ENCODE peak calls at places on chromosomes 13 and 19, in four cellular contexts. U is activated CD8-positive, alpha-beta memory T cell treated with anti-CD3 and anti-CD28 coated beads, Interleukin-2, amount 50 U/mL, for 4 hours; I is PC-3; W is body of pancreas. A is an unnamed sample.

GRCh38 chr13:111034811-111035210 is 80.3 kb upstream of the ARHGEF7 start:
- DNase-seq in W (no peak), U (no peak), I (no peak), A (no peak)

GRCh38 chr13:92802776-92803175 is 423.8 kb upstream of the GPC6 start:
- DNase-seq in U (no peak), I (peak; percentile 4), W (no peak), A (no peak)

GRCh38 chr19:41299755-41300089 is 10.2 kb upstream of the CCDC97 start:
- DNase-seq in W (peak; percentile 48), U (peak; percentile 52), I (no peak), A (peak; percentile 75)

GRCh38 chr19:8513687-8514504 is at the start of gene ZNF414:
- DNase-seq in I (peak; percentile 98), U (peak; percentile 97), W (peak; percentile 98), A (peak; percentile 93)

GRCh38 chr13:25843692-25844091 is 208.1 kb downstream of the SHISA2 start:
- DNase-seq in I (no peak), W (no peak), U (no peak), A (no peak)

GRCh38 chr13:23674795-23675640 is 104.8 kb downstream of the TNFRSF19 start:
- DNase-seq in U (no peak), W (no peak), I (peak; percentile 95), A (peak; percentile 96)

GRCh38 chr19:1893791-1894190 is 8.5 kb upstream of the ABHD17A start:
- DNase-seq in U (no peak), W (no peak), I (no peak), A (no peak)

GRCh38 chr19:16325671-16326400 is 1.2 kb downstream of the KLF2 start:
- DNase-seq in I (no peak), U (peak; percentile 50), W (peak; percentile 26), A (peak; percentile 40)

GRCh38 chr13:100789481-100789880 is 114.9 kb upstream of the TMTC4 start:
- DNase-seq in U (no peak), W (peak; percentile 17), I (no peak), A (peak; percentile 85)

GRCh38 chr19:10230904-10231623 is at the start of gene S1PR2:
- DNase-seq in I (peak; percentile 59), U (peak; percentile 65), W (peak; percentile 76), A (peak; percentile 93)